ENCODE peak calls at places on chromosome 7, in seven cellular contexts. H is GM19239, P is T47D, Z is occipital lobe, R is H7, S is endothelial cell, G is Calu3. E is an unnamed sample.

GRCh38 chr7:96968981-96969380 is 36.4 kb upstream of the DLX6 start:
- DNase-seq in G (no peak), S (no peak), Z (no peak), H (no peak), R (no peak), P (no peak), E (no peak)

GRCh38 chr7:64574481-64575159 is 11.7 kb upstream of the ZNF680 start:
- DNase-seq in H (no peak), R (no peak), G (no peak), S (peak), P (peak), Z (no peak), E (no peak)

GRCh38 chr7:99499356-99499712 is 747 bp downstream of the ZNF394 start:
- DNase-seq in Z (no peak), G (no peak), R (no peak), P (no peak), S (no peak), H (peak), E (no peak)

GRCh38 chr7:100632951-100633717 is 8.2 kb downstream of the TFR2 start:
- DNase-seq in R (peak), G (peak), Z (no peak), H (peak), S (peak), P (peak), E (no peak)

GRCh38 chr7:71322201-71322600 is 190.3 kb downstream of the GALNT17 start:
- DNase-seq in S (no peak), Z (no peak), G (no peak), H (no peak), P (no peak), R (no peak), E (no peak)

GRCh38 chr7:151241755-151242096 is 6.8 kb downstream of the SMARCD3 start:
- DNase-seq in R (no peak), S (no peak), Z (no peak), G (no peak), P (no peak), H (no peak), E (no peak)

GRCh38 chr7:20459411-20459810 is 128.7 kb downstream of the ITGB8 start:
- DNase-seq in S (no peak), Z (no peak), R (no peak), G (no peak), H (no peak), P (no peak), E (no peak)

GRCh38 chr7:150754950-150755349 is 17.7 kb downstream of the GIMAP5 start:
- DNase-seq in H (no peak), P (no peak), R (no peak), G (no peak), S (no peak), Z (no peak), E (no peak)

GRCh38 chr7:4682621-4683042 is 537 bp downstream of the FOXK1 start:
- DNase-seq in H (no peak), P (peak), R (peak), S (peak), G (peak), Z (no peak), E (peak)

GRCh38 chr7:70458195-70458695 is 673.7 kb upstream of the GALNT17 start:
- DNase-seq in G (no peak), R (no peak), H (no peak), S (no peak), P (no peak), Z (no peak), E (no peak)

GRCh38 chr7:148695953-148696352 is 2.8 kb upstream of the CUL1 start:
- DNase-seq in P (no peak), R (no peak), Z (no peak), G (no peak), S (no peak), H (no peak), E (no peak)

GRCh38 chr7:21763818-21764217 is 181.9 kb downstream of the CDCA7L start:
- DNase-seq in S (no peak), R (no peak), Z (no peak), H (no peak), P (no peak), G (no peak), E (no peak)

GRCh38 chr7:7911339-7911738 is 57.3 kb upstream of the GLCCI1 start:
- DNase-seq in G (peak), Z (no peak), R (no peak), S (no peak), H (no peak), P (peak), E (no peak)

GRCh38 chr7:150934045-150934766 is 43.9 kb downstream of the KCNH2 start:
- DNase-seq in H (no peak), Z (no peak), R (no peak), S (no peak), P (no peak), G (no peak), E (no peak)

GRCh38 chr7:155356323-155357105 is 58.8 kb downstream of the INSIG1 start:
- DNase-seq in H (no peak), P (peak), S (peak), G (peak), Z (no peak), R (peak), E (no peak)

GRCh38 chr7:158431941-158432347 is 155.7 kb downstream of the PTPRN2 start:
- DNase-seq in P (peak), S (no peak), G (peak), Z (no peak), R (peak), H (no peak), E (no peak)

GRCh38 chr7:155269766-155270585 is 27.7 kb upstream of the INSIG1 start:
- DNase-seq in P (no peak), R (no peak), H (no peak), Z (no peak), G (no peak), S (no peak), E (no peak)

GRCh38 chr7:130669051-130669700 is 628 bp upstream of the COPG2 start:
- DNase-seq in Z (no peak), S (no peak), G (no peak), R (no peak), P (peak), H (no peak), E (no peak)

GRCh38 chr7:30840176-30841024 is 69.2 kb downstream of the MINDY4 start:
- DNase-seq in R (no peak), S (no peak), Z (no peak), H (no peak), G (no peak), P (no peak), E (no peak)

GRCh38 chr7:133582766-133583523 is 330.1 kb downstream of the EXOC4 start:
- DNase-seq in Z (no peak), H (no peak), R (no peak), P (no peak), S (no peak), G (no peak), E (no peak)

GRCh38 chr7:51071427-51071826 is 245.2 kb downstream of the COBL start:
- DNase-seq in R (no peak), H (no peak), G (no peak), Z (no peak), P (no peak), S (no peak), E (no peak)

GRCh38 chr7:5413449-5413786 is 10.2 kb downstream of the TNRC18 start:
- DNase-seq in R (no peak), G (no peak), Z (no peak), S (no peak), H (no peak), P (no peak), E (no peak)

GRCh38 chr7:298375-298702 is 8.4 kb downstream of the FOXL3 start:
- DNase-seq in H (no peak), R (peak), P (no peak), Z (no peak), G (no peak), S (no peak), E (no peak)

GRCh38 chr7:50272808-50273207 is 31.7 kb upstream of the IKZF1 start:
- DNase-seq in R (no peak), H (no peak), P (no peak), Z (no peak), S (no peak), G (no peak), E (no peak)

GRCh38 chr7:109284943-109285342 is 715.3 kb downstream of the DNAJB9 start:
- DNase-seq in Z (no peak), R (no peak), G (no peak), S (no peak), H (no peak), P (no peak), E (no peak)

GRCh38 chr7:104534149-104534548 is 205.7 kb downstream of the LHFPL3 start:
- DNase-seq in P (no peak), R (no peak), G (no peak), H (no peak), S (no peak), Z (no peak), E (no peak)

GRCh38 chr7:29040570-29040906 is 82.4 kb upstream of the TRIL start:
- DNase-seq in Z (no peak), R (no peak), S (no peak), G (no peak), H (no peak), P (no peak), E (no peak)

GRCh38 chr7:94022550-94022949 is 18.4 kb upstream of the BET1 start:
- DNase-seq in Z (no peak), H (no peak), S (no peak), R (no peak), P (no peak), G (no peak), E (no peak)

GRCh38 chr7:146864644-146865043 is 748.0 kb downstream of the CNTNAP2 start:
- DNase-seq in P (no peak), G (no peak), Z (no peak), R (no peak), S (no peak), H (no peak), E (no peak)

GRCh38 chr7:39621261-39621660 is 2.1 kb upstream of the RALA start:
- DNase-seq in S (no peak), G (no peak), Z (no peak), P (no peak), R (no peak), H (no peak), E (no peak)

GRCh38 chr7:47000561-47000960 is 581.4 kb downstream of the TNS3 start:
- DNase-seq in H (no peak), G (no peak), S (no peak), Z (no peak), P (no peak), R (no peak), E (no peak)